ENCODE peak calls at places on chromosomes 7 and 10, in four cellular contexts. One of them, this sample, is unnamed.

GRCh38 chr10:124649209-124649608 is 95.0 kb downstream of the FAM53B start:
- DNase-seq in transverse colon: no peak
- DNase-seq in uterus: peak
- DNase-seq in gastrocnemius medialis: peak
- DNase-seq in this sample: no peak

GRCh38 chr7:77415822-77416620 is at the start of gene GSAP:
- DNase-seq in transverse colon: peak
- DNase-seq in uterus: peak
- DNase-seq in gastrocnemius medialis: peak
- DNase-seq in this sample: peak

GRCh38 chr10:120646159-120646558 is 189.1 kb downstream of the PLPP4 start:
- DNase-seq in transverse colon: no peak
- DNase-seq in uterus: no peak
- DNase-seq in gastrocnemius medialis: no peak
- DNase-seq in this sample: no peak

GRCh38 chr7:27156508-27156898 is at the start of gene HOXA7:
- DNase-seq in transverse colon: peak
- DNase-seq in uterus: peak
- DNase-seq in gastrocnemius medialis: peak
- DNase-seq in this sample: no peak

GRCh38 chr7:45026984-45027773 is 27.2 kb downstream of the CCM2 start:
- DNase-seq in transverse colon: no peak
- DNase-seq in uterus: no peak
- DNase-seq in gastrocnemius medialis: no peak
- DNase-seq in this sample: peak

GRCh38 chr10:49107111-49107889 is 8.0 kb downstream of the VSTM4 start:
- DNase-seq in transverse colon: no peak
- DNase-seq in uterus: no peak
- DNase-seq in gastrocnemius medialis: no peak
- DNase-seq in this sample: no peak

GRCh38 chr7:87541648-87542047 is 59.0 kb downstream of the ABCB1 start:
- DNase-seq in transverse colon: no peak
- DNase-seq in uterus: no peak
- DNase-seq in gastrocnemius medialis: no peak
- DNase-seq in this sample: no peak

GRCh38 chr7:265192-265997 is 24.6 kb upstream of the FOXL3 start:
- DNase-seq in transverse colon: no peak
- DNase-seq in uterus: no peak
- DNase-seq in gastrocnemius medialis: no peak
- DNase-seq in this sample: no peak

GRCh38 chr10:28254290-28254985 is 48.4 kb downstream of the MPP7 start:
- DNase-seq in transverse colon: no peak
- DNase-seq in uterus: peak
- DNase-seq in gastrocnemius medialis: no peak
- DNase-seq in this sample: no peak

GRCh38 chr7:82740246-82740848 is 296.8 kb upstream of the CACNA2D1 start:
- DNase-seq in transverse colon: peak
- DNase-seq in uterus: no peak
- DNase-seq in gastrocnemius medialis: no peak
- DNase-seq in this sample: no peak

GRCh38 chr7:134674424-134674823 is 27.8 kb downstream of the BPGM start:
- DNase-seq in transverse colon: no peak
- DNase-seq in uterus: no peak
- DNase-seq in gastrocnemius medialis: no peak
- DNase-seq in this sample: no peak

GRCh38 chr7:106151459-106152312 is 39.6 kb upstream of the SYPL1 start:
- DNase-seq in transverse colon: no peak
- DNase-seq in uterus: no peak
- DNase-seq in gastrocnemius medialis: no peak
- DNase-seq in this sample: peak

GRCh38 chr7:129952164-129952652 is 552 bp downstream of the UBE2H start:
- DNase-seq in transverse colon: peak
- DNase-seq in uterus: peak
- DNase-seq in gastrocnemius medialis: peak
- DNase-seq in this sample: peak

GRCh38 chr7:139232377-139232717 is 1.3 kb downstream of the UBN2 start:
- DNase-seq in transverse colon: no peak
- DNase-seq in uterus: no peak
- DNase-seq in gastrocnemius medialis: no peak
- DNase-seq in this sample: no peak

GRCh38 chr7:26156454-26157365 is 4.7 kb downstream of the NFE2L3 start:
- DNase-seq in transverse colon: peak
- DNase-seq in uterus: no peak
- DNase-seq in gastrocnemius medialis: no peak
- DNase-seq in this sample: no peak

GRCh38 chr10:60203993-60204618 is 185.6 kb downstream of the ANK3 start:
- DNase-seq in transverse colon: no peak
- DNase-seq in uterus: no peak
- DNase-seq in gastrocnemius medialis: no peak
- DNase-seq in this sample: no peak

GRCh38 chr7:47601119-47601880 is 19.4 kb upstream of the TNS3 start:
- DNase-seq in transverse colon: no peak
- DNase-seq in uterus: no peak
- DNase-seq in gastrocnemius medialis: no peak
- DNase-seq in this sample: no peak

GRCh38 chr10:97543025-97543546 is 29.5 kb upstream of the ANKRD2 start:
- DNase-seq in transverse colon: peak
- DNase-seq in uterus: peak
- DNase-seq in gastrocnemius medialis: peak
- DNase-seq in this sample: peak

GRCh38 chr7:69517985-69518731 is 80.1 kb upstream of the AUTS2 start:
- DNase-seq in transverse colon: no peak
- DNase-seq in uterus: no peak
- DNase-seq in gastrocnemius medialis: peak
- DNase-seq in this sample: peak

GRCh38 chr10:61974611-61975010 is 73.1 kb downstream of the ARID5B start:
- DNase-seq in transverse colon: peak
- DNase-seq in uterus: peak
- DNase-seq in gastrocnemius medialis: peak
- DNase-seq in this sample: peak

GRCh38 chr7:116465125-116465524 is 34.4 kb upstream of the CAV2 start:
- DNase-seq in transverse colon: no peak
- DNase-seq in uterus: no peak
- DNase-seq in gastrocnemius medialis: no peak
- DNase-seq in this sample: no peak

GRCh38 chr7:155986497-155987160 is 174.4 kb upstream of the SHH start:
- DNase-seq in transverse colon: no peak
- DNase-seq in uterus: no peak
- DNase-seq in gastrocnemius medialis: no peak
- DNase-seq in this sample: no peak

GRCh38 chr7:100169147-100169850 is 882 bp upstream of the GAL3ST4 start:
- DNase-seq in transverse colon: no peak
- DNase-seq in uterus: no peak
- DNase-seq in gastrocnemius medialis: no peak
- DNase-seq in this sample: no peak

GRCh38 chr10:93383562-93383981 is 98.6 kb downstream of the MYOF start:
- DNase-seq in transverse colon: no peak
- DNase-seq in uterus: no peak
- DNase-seq in gastrocnemius medialis: no peak
- DNase-seq in this sample: no peak

GRCh38 chr10:16845248-16845647 is 28.0 kb upstream of the RSU1 start:
- DNase-seq in transverse colon: no peak
- DNase-seq in uterus: peak
- DNase-seq in gastrocnemius medialis: no peak
- DNase-seq in this sample: no peak

GRCh38 chr10:9111983-9112382 is 1057.5 kb downstream of the GATA3 start:
- DNase-seq in transverse colon: no peak
- DNase-seq in uterus: no peak
- DNase-seq in gastrocnemius medialis: no peak
- DNase-seq in this sample: no peak

GRCh38 chr7:43492906-43493305 is 90.0 kb upstream of the STK17A start:
- DNase-seq in transverse colon: no peak
- DNase-seq in uterus: no peak
- DNase-seq in gastrocnemius medialis: no peak
- DNase-seq in this sample: no peak

GRCh38 chr10:92712016-92712889 is 22.5 kb downstream of the HHEX start:
- DNase-seq in transverse colon: no peak
- DNase-seq in uterus: no peak
- DNase-seq in gastrocnemius medialis: no peak
- DNase-seq in this sample: no peak

GRCh38 chr10:28935061-28935460 is 257.7 kb downstream of the BAMBI start:
- DNase-seq in transverse colon: no peak
- DNase-seq in uterus: no peak
- DNase-seq in gastrocnemius medialis: no peak
- DNase-seq in this sample: no peak

GRCh38 chr7:11221931-11222330 is 248.3 kb downstream of the PHF14 start:
- DNase-seq in transverse colon: no peak
- DNase-seq in uterus: no peak
- DNase-seq in gastrocnemius medialis: no peak
- DNase-seq in this sample: no peak

GRCh38 chr10:69728335-69728861 is 73.3 kb upstream of the COL13A1 start:
- DNase-seq in transverse colon: no peak
- DNase-seq in uterus: no peak
- DNase-seq in gastrocnemius medialis: peak
- DNase-seq in this sample: peak

GRCh38 chr10:125611756-125612155 is 71.2 kb downstream of the TEX36 start:
- DNase-seq in transverse colon: no peak
- DNase-seq in uterus: no peak
- DNase-seq in gastrocnemius medialis: no peak
- DNase-seq in this sample: no peak

GRCh38 chr7:129724796-129725195 is 113.3 kb downstream of the NRF1 start:
- DNase-seq in transverse colon: no peak
- DNase-seq in uterus: no peak
- DNase-seq in gastrocnemius medialis: no peak
- DNase-seq in this sample: no peak

GRCh38 chr7:45358277-45358676 is 200.7 kb downstream of the RAMP3 start:
- DNase-seq in transverse colon: no peak
- DNase-seq in uterus: no peak
- DNase-seq in gastrocnemius medialis: no peak
- DNase-seq in this sample: no peak

GRCh38 chr7:70856889-70857511 is 274.9 kb upstream of the GALNT17 start:
- DNase-seq in transverse colon: peak
- DNase-seq in uterus: peak
- DNase-seq in gastrocnemius medialis: peak
- DNase-seq in this sample: peak

DNA sequence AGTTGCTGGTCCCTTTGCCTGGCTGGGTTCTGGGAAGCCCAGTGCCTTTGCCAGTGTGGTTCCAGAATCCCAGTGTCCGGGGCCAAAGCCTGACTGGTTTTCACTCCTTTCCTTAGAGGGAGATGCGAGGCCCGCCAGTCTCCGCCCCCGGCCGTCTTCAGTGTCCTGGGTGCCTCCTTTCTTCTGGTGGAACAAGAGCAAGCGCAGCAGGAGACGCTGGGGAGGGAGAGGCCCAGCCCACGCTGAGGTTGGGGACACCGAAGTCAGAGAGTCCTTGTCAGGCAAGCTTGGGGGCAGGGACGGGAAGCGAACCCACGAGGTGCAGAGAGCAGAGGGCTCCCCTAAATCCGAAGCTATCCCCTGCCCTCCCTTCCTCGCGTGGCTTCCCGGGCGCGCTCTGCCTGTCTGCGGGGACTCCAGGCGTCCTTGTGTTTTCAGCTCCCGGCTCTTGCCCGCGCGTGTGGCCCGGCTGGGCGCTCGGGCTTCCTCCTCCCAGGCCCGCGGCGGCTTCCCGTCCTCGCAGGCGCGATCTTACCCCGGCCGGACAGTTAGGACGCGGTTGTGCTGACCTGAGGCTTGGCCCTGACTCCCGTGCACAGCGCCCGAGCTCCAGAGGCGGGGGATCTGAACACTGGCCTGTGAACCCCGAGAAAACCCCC is 60.6 kb upstream of the UBE3C start:
- DNase-seq in transverse colon: no peak
- DNase-seq in uterus: no peak
- DNase-seq in gastrocnemius medialis: no peak
- DNase-seq in this sample: no peak
- H3K4me3 ChIP-seq in transverse colon: no peak
- H3K4me3 ChIP-seq in uterus: no peak
- H3K4me3 ChIP-seq in gastrocnemius medialis: no peak
- H3K4me3 ChIP-seq in this sample: no peak

GRCh38 chr10:114685456-114685855 is 27.4 kb upstream of the ABLIM1 start:
- DNase-seq in transverse colon: no peak
- DNase-seq in uterus: no peak
- DNase-seq in gastrocnemius medialis: no peak
- DNase-seq in this sample: no peak
- TF ChIP-seq POLR2A in transverse colon: no peak
- TF ChIP-seq POLR2A in uterus: no peak
- TF ChIP-seq POLR2A in gastrocnemius medialis: no peak
- TF ChIP-seq POLR2A in this sample: no peak

DNA sequence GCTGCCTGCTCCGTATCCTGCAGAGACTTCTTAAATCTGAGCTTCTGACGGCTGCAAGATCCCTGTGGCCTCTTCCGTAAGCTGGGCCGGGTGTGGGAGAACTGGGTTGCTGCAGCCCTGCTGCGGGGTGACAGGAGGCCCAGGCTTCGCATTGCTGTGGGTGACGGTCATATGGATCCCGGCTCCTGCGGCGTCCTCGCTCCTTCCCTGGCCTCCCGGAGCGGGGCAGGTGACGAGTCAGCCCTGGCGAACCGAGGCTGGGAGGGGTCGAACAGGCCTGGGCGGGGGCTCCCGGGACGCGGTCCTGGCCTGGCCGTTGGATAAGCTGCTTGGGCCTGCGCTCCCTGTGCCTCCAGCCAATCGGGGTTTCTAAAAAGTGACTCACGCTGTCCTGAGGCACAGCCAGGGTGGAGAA is 7.8 kb upstream of the UBE2D1 start:
- DNase-seq in transverse colon: no peak
- DNase-seq in uterus: peak
- DNase-seq in gastrocnemius medialis: peak
- DNase-seq in this sample: peak
- H3K4me3 ChIP-seq in transverse colon: no peak
- H3K4me3 ChIP-seq in uterus: peak
- H3K4me3 ChIP-seq in gastrocnemius medialis: no peak
- H3K4me3 ChIP-seq in this sample: no peak

GRCh38 chr7:52423251-52423650 is 612.2 kb upstream of the POM121L12 start:
- DNase-seq in transverse colon: no peak
- DNase-seq in uterus: no peak
- DNase-seq in gastrocnemius medialis: no peak
- DNase-seq in this sample: no peak
- TF ChIP-seq POLR2A in transverse colon: no peak
- TF ChIP-seq POLR2A in uterus: no peak
- TF ChIP-seq POLR2A in gastrocnemius medialis: no peak
- TF ChIP-seq POLR2A in this sample: no peak

DNA sequence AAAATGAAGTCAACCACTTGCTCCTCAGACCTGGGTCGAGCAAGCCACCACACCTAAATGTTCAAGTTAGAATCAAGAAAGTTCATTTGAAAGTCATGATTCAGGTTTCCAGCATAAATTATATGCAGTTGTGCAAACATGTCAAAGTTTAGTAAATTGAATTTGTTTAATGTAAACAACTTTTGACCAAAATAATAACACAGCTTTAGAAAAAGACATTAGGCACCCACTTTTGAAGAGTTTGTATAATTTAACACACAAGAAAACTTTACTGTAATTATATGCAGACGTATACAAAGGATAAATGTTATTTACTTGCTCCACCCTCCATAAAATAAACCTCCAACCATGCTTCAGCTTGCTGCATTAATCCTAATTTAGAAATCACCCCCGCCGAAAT is 680.0 kb downstream of the LRMDA start:
- DNase-seq in transverse colon: no peak
- DNase-seq in uterus: no peak
- DNase-seq in gastrocnemius medialis: no peak
- DNase-seq in this sample: no peak
- H3K4me3 ChIP-seq in transverse colon: no peak
- H3K4me3 ChIP-seq in uterus: no peak
- H3K4me3 ChIP-seq in gastrocnemius medialis: no peak
- H3K4me3 ChIP-seq in this sample: no peak